ENCODE peak calls at places on chromosomes 13 and 19, in four cellular contexts. M is stimulated activated CD8-positive, alpha-beta memory T cell treated with anti-CD3 and anti-CD28 coated beads, Interleukin-15, amount 100 ng/mL, for 24 hours; G is stimulated activated CD4-positive, alpha-beta T cell treated with anti-CD3 and anti-CD28 coated beads, Interleukin-2, amount 100 ng/mL, for 48 hours; H is WTC11. U is an unnamed sample.

GRCh38 chr19:788821-789472 is 8.3 kb upstream of the PTBP1 start:
- DNase-seq in G (no peak), M (no peak), H (no peak), U (no peak)

GRCh38 chr19:38070573-38070972 is 153.4 kb downstream of the DPF1 start:
- DNase-seq in G (no peak), H (no peak), M (no peak), U (no peak)

GRCh38 chr19:35911790-35912189 is 3.7 kb upstream of the TYROBP start:
- DNase-seq in G (no peak), M (no peak), H (no peak), U (no peak)

GRCh38 chr19:19539738-19540703 is 2.0 kb downstream of the CILP2 start:
- DNase-seq in H (peak; percentile 98), M (peak; percentile 38), G (peak; percentile 59), U (peak; percentile 90)

GRCh38 chr13:41267106-41267505 is 3.7 kb upstream of the MTRF1 start:
- DNase-seq in H (no peak), M (no peak), G (no peak), U (no peak)

GRCh38 chr13:33111414-33112110 is 95.3 kb downstream of the KL start:
- DNase-seq in M (no peak), H (no peak), G (no peak), U (no peak)

GRCh38 chr19:687569-688166 is 7.6 kb downstream of the PRSS57 start:
- DNase-seq in G (no peak), M (no peak), H (no peak), U (no peak)

GRCh38 chr13:26412961-26413716 is 144.3 kb upstream of the WASF3 start:
- DNase-seq in H (no peak), G (no peak), M (no peak), U (no peak)

GRCh38 chr13:51339952-51340732 is 651 bp downstream of the SERPINE3 start:
- DNase-seq in M (no peak), G (no peak), H (no peak), U (no peak)

GRCh38 chr19:40398417-40399056 is 8.6 kb upstream of the HIPK4 start:
- DNase-seq in G (peak; percentile 51), H (peak; percentile 92), M (peak; percentile 21), U (no peak)

GRCh38 chr13:91520952-91521351 is 122.5 kb downstream of the GPC5 start:
- DNase-seq in H (no peak), M (no peak), G (no peak), U (no peak)

GRCh38 chr13:26760835-26761582 is 423 bp upstream of the GPR12 start:
- DNase-seq in M (no peak), G (no peak), H (peak; percentile 23), U (no peak)

GRCh38 chr13:112532837-112533745 is 54.9 kb downstream of the TUBGCP3 start:
- DNase-seq in G (no peak), M (no peak), H (no peak), U (no peak)

GRCh38 chr13:68128297-68128915 is 898.3 kb upstream of the PCDH9 start:
- DNase-seq in H (no peak), G (no peak), M (no peak), U (no peak)

GRCh38 chr19:48928164-48929005 is 5.1 kb upstream of the DHDH start:
- DNase-seq in M (no peak), G (no peak), H (no peak), U (no peak)

GRCh38 chr13:36323951-36324566 is 22.1 kb downstream of the SPART start:
- DNase-seq in G (no peak), H (no peak), M (no peak), U (no peak)

GRCh38 chr19:49558591-49558990 is 21.8 kb downstream of the NOSIP start:
- DNase-seq in H (no peak), G (no peak), M (no peak), U (no peak)

GRCh38 chr13:90999401-90999800 is 348.1 kb upstream of the MIR17HG start:
- DNase-seq in H (no peak), M (no peak), G (no peak), U (no peak)

GRCh38 chr19:41691268-41691970 is 3.3 kb upstream of the CEACAM7 start:
- DNase-seq in M (no peak), G (peak; percentile 23), H (peak; percentile 69), U (peak; percentile 68)

GRCh38 chr19:10001899-10002298 is 8.4 kb downstream of the COL5A3 start:
- DNase-seq in H (peak; percentile 75), M (no peak), G (no peak), U (peak; percentile 86)

GRCh38 chr19:33627526-33627925 is 5.8 kb downstream of the CHST8 start:
- DNase-seq in M (no peak), H (no peak), G (no peak), U (peak; percentile 60)

GRCh38 chr19:3137139-3137538 is 1.3 kb downstream of the GNA15 start:
- DNase-seq in M (no peak), H (no peak), G (no peak), U (no peak)

GRCh38 chr19:20244356-20244755 is 77.3 kb downstream of the ZNF486 start:
- DNase-seq in M (no peak), G (no peak), H (no peak), U (no peak)

GRCh38 chr13:20057963-20058362 is 99.4 kb downstream of the ZMYM2 start:
- DNase-seq in G (no peak), M (no peak), H (no peak), U (no peak)

GRCh38 chr19:12992729-12993128 is 2.5 kb upstream of the NFIX start:
- DNase-seq in M (no peak), H (no peak), G (no peak), U (no peak)

GRCh38 chr19:18513868-18514267 is 8.0 kb downstream of the ELL start:
- DNase-seq in M (no peak), G (no peak), H (no peak), U (no peak)

GRCh38 chr19:18894254-18895037 is 1.5 kb downstream of the CERS1 start:
- DNase-seq in M (no peak), G (no peak), H (peak; percentile 58), U (peak; percentile 76)

GRCh38 chr19:51531349-51532315 is at the start of gene SIGLEC6:
- DNase-seq in G (no peak), M (no peak), H (peak; percentile 48), U (peak; percentile 90)

U was measured in posterior vena cava.